ENCODE peak calls at places on chromosomes 2 and 18, in four cellular contexts. H is mammary epithelial cell, I is left lung, V is AG04449. J is an unnamed sample.

GRCh38 chr2:167790189-167790588 is 457.2 kb downstream of the STK39 start:
- DNase-seq in H (no peak), I (no peak), V (no peak), J (no peak)

GRCh38 chr2:127581050-127581345 is 45.5 kb downstream of the MYO7B start:
- DNase-seq in H (no peak), I (no peak), V (no peak), J (no peak)

GRCh38 chr2:28539095-28539494 is 43.2 kb downstream of the PLB1 start:
- DNase-seq in H (no peak), I (no peak), V (no peak), J (no peak)

GRCh38 chr2:239121600-239122012 is 273.7 kb downstream of the TWIST2 start:
- DNase-seq in H (no peak), I (peak), V (no peak), J (no peak)

GRCh38 chr2:240138275-240138984 is 2.0 kb downstream of the OTOS start:
- DNase-seq in H (no peak), I (peak), V (no peak), J (peak)

GRCh38 chr18:79685971-79686370 is 6.4 kb downstream of the CTDP1 start:
- DNase-seq in H (no peak), I (no peak), V (no peak), J (no peak)

GRCh38 chr18:8615397-8616025 is 6.3 kb downstream of the RAB12 start:
- DNase-seq in H (peak), I (no peak), V (peak), J (no peak)

GRCh38 chr2:101473911-101474751 is 781 bp downstream of the RFX8 start:
- DNase-seq in H (peak), I (peak), V (no peak), J (peak)

GRCh38 chr2:28565720-28566295 is 69.9 kb downstream of the PLB1 start:
- DNase-seq in H (peak), I (no peak), V (no peak), J (no peak)

GRCh38 chr2:67159929-67160328 is 237.2 kb upstream of the ETAA1 start:
- DNase-seq in H (no peak), I (no peak), V (no peak), J (no peak)

GRCh38 chr2:24840962-24841945 is 48.0 kb downstream of the CENPO start:
- DNase-seq in H (no peak), I (no peak), V (no peak), J (no peak)

GRCh38 chr2:98674233-98674964 is 56.5 kb downstream of the MGAT4A start:
- DNase-seq in H (no peak), I (no peak), V (no peak), J (no peak)

GRCh38 chr18:10038268-10038667 is 124.5 kb downstream of the VAPA start:
- DNase-seq in H (no peak), I (no peak), V (no peak), J (no peak)

GRCh38 chr2:72947947-72948346 is 30.6 kb downstream of the EMX1 start:
- DNase-seq in H (no peak), I (no peak), V (no peak), J (no peak)

GRCh38 chr2:207698303-207698702 is 13.1 kb upstream of the CCNYL1 start:
- DNase-seq in H (no peak), I (no peak), V (no peak), J (no peak)

GRCh38 chr18:6476201-6476600 is 61.5 kb upstream of the L3MBTL4 start:
- DNase-seq in H (no peak), I (no peak), V (no peak), J (no peak)

GRCh38 chr2:222423632-222424280 is 587 bp upstream of the SGPP2 start:
- DNase-seq in H (peak), I (peak), V (no peak), J (peak)

GRCh38 chr2:144715992-144716391 is 196.1 kb upstream of the ZEB2 start:
- DNase-seq in H (no peak), I (no peak), V (no peak), J (no peak)

GRCh38 chr2:159516241-159516758 is 100.0 kb downstream of the BAZ2B start:
- DNase-seq in H (peak), I (no peak), V (no peak), J (peak)

GRCh38 chr2:189648846-189649529 is 12.3 kb upstream of the ASNSD1 start:
- DNase-seq in H (no peak), I (no peak), V (peak), J (no peak)

GRCh38 chr2:189646521-189646920 is 14.7 kb upstream of the ASNSD1 start:
- DNase-seq in H (no peak), I (no peak), V (no peak), J (no peak)

GRCh38 chr2:189654641-189655040 is 6.6 kb upstream of the ASNSD1 start:
- DNase-seq in H (no peak), I (no peak), V (no peak), J (no peak)

DNA sequence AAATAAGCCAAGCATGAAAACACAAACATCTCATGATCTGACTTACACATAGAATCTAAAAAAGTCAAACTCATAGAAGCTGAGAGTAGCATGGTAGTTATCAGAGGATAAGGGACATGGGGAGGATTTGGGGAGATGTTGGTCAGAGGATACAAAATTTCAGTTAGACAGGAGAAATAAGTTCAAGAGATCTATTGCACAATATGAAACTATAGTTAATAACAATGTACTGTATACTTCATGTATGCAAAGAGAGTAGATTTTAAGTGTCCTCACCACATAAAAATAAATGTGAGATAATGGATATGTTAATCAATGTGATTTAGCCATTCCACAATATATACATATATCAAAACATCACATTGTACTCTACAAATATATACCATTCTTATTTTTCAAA is 10.0 kb upstream of the ASNSD1 start:
- DNase-seq in H (no peak), I (no peak), V (no peak), J (no peak)
- TF ChIP-seq CTCF in H (no peak), I (no peak), V (no peak), J (no peak)

GRCh38 chr2:120142528-120143261 is 80.5 kb downstream of the TMEM185B start:
- DNase-seq in H (no peak), I (no peak), V (no peak), J (no peak)
- TF ChIP-seq CTCF in H (no peak), I (no peak), V (no peak), J (no peak)

GRCh38 chr2:41870948-41871522 is 176.8 kb upstream of the PKDCC start:
- DNase-seq in H (no peak), I (no peak), V (no peak), J (no peak)
- TF ChIP-seq CTCF in H (no peak), I (no peak), V (peak), J (no peak)

GRCh38 chr2:103292570-103293265 is 530.9 kb downstream of the TMEM182 start:
- DNase-seq in H (no peak), I (no peak), V (no peak), J (no peak)
- TF ChIP-seq CTCF in H (no peak), I (no peak), V (no peak), J (no peak)

GRCh38 chr2:204108301-204108700 is 171.7 kb downstream of the ICOS start:
- DNase-seq in H (no peak), I (no peak), V (no peak), J (peak)
- TF ChIP-seq CTCF in H (peak), I (peak), V (no peak), J (peak)